ENCODE peak calls at places on chromosomes 2 and 18, in six cellular contexts. V, B, J, K, F and S are unnamed samples.

GRCh38 chr2:98473995-98474780 is 29.5 kb downstream of the INPP4A start:
- DNase-seq in K (no peak), B (no peak), J (peak; percentile 24), V (no peak), F (no peak), S (no peak)

GRCh38 chr2:31227711-31228125 is 6.2 kb upstream of the EHD3 start:
- DNase-seq in F (no peak), K (no peak), B (no peak), J (no peak), V (no peak), S (no peak)

GRCh38 chr2:28621172-28622100 is 125.6 kb downstream of the PLB1 start:
- DNase-seq in J (peak; percentile 81), V (peak; percentile 75), F (peak; percentile 75), B (peak; percentile 90), K (no peak), S (peak; percentile 93)

GRCh38 chr18:54163458-54163857 is 61.0 kb downstream of the MBD2 start:
- DNase-seq in J (no peak), V (no peak), K (no peak), B (no peak), F (no peak), S (no peak)

GRCh38 chr2:64876137-64876647 is 113.0 kb upstream of the SLC1A4 start:
- DNase-seq in J (no peak), K (no peak), F (no peak), B (no peak), V (peak; percentile 72), S (peak; percentile 51)

GRCh38 chr2:169916623-169917022 is 89.4 kb downstream of the UBR3 start:
- DNase-seq in B (no peak), V (no peak), J (no peak), F (no peak), K (no peak), S (no peak)

GRCh38 chr2:161030260-161031063 is 129.8 kb upstream of the TANK start:
- DNase-seq in V (peak; percentile 43), F (peak; percentile 84), J (no peak), K (no peak), B (peak; percentile 27), S (peak; percentile 23)

GRCh38 chr2:167992258-167992657 is 255.1 kb downstream of the STK39 start:
- DNase-seq in B (no peak), J (no peak), F (no peak), K (no peak), V (no peak), S (no peak)

GRCh38 chr18:51323941-51324340 is 126.5 kb upstream of the MEX3C start:
- DNase-seq in B (no peak), K (no peak), J (no peak), F (no peak), V (no peak), S (no peak)

GRCh38 chr18:6718255-6718654 is 11.3 kb upstream of the ARHGAP28 start:
- DNase-seq in F (no peak), J (no peak), K (no peak), B (no peak), V (no peak), S (no peak)

GRCh38 chr18:46916551-46917107 is 678 bp downstream of the PIAS2 start:
- DNase-seq in F (no peak), B (peak; percentile 8), V (no peak), K (no peak), J (no peak), S (no peak)

GRCh38 chr2:173371023-173371422 is 16.4 kb downstream of the CDCA7 start:
- DNase-seq in F (no peak), K (no peak), V (no peak), B (no peak), J (no peak), S (no peak)

GRCh38 chr2:12774381-12774780 is 57.6 kb downstream of the TRIB2 start:
- DNase-seq in B (no peak), V (no peak), J (no peak), F (no peak), K (no peak), S (no peak)

GRCh38 chr2:24932715-24933114 is 12.7 kb upstream of the ADCY3 start:
- DNase-seq in K (no peak), V (no peak), B (no peak), F (no peak), J (no peak), S (no peak)

GRCh38 chr2:166158546-166158945 is 30.7 kb upstream of the SCN1A start:
- DNase-seq in K (no peak), B (no peak), F (no peak), J (no peak), V (no peak), S (no peak)

GRCh38 chr2:2762166-2762897 is 431.3 kb upstream of the MYT1L start:
- DNase-seq in V (no peak), K (no peak), J (no peak), B (no peak), F (no peak), S (no peak)

DNA sequence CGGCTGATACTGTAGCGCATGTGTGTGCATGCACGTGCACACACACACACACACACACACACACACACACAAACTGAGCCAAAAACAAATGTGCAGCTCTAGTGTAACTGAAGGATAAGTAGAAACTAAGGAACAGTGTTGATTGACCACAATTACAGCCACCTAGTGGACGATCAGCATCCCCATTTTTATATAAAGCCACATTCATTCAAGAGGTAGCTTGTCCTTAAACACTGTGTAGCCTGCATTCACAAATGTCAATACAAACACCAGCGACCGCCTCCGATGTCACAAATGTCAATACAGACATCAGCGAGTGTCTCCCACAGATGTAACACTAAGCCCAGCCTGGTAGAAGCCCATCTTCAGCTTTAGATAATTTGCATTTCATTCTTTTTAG is 167.4 kb downstream of the PTGR3 start:
- DNase-seq in B (no peak), V (no peak), J (no peak), K (no peak), F (no peak), S (no peak)
- TF ChIP-seq CTCF in B (no peak), V (peak; percentile 69), J (no peak), K (peak; percentile 55), F (peak; percentile 18), S (no peak)

GRCh38 chr2:215396595-215397313 is 39.1 kb downstream of the FN1 start:
- DNase-seq in J (no peak), V (no peak), B (no peak), F (no peak), K (no peak), S (no peak)

GRCh38 chr2:215395687-215396460 is 40.0 kb downstream of the FN1 start:
- DNase-seq in J (no peak), K (no peak), B (no peak), V (no peak), F (no peak), S (no peak)

GRCh38 chr2:215399067-215399716 is 36.7 kb downstream of the FN1 start:
- DNase-seq in J (no peak), B (no peak), K (no peak), F (no peak), V (no peak), S (no peak)

GRCh38 chr2:215394102-215394805 is 41.6 kb downstream of the FN1 start:
- DNase-seq in K (no peak), J (no peak), V (no peak), F (no peak), B (no peak), S (no peak)

DNA sequence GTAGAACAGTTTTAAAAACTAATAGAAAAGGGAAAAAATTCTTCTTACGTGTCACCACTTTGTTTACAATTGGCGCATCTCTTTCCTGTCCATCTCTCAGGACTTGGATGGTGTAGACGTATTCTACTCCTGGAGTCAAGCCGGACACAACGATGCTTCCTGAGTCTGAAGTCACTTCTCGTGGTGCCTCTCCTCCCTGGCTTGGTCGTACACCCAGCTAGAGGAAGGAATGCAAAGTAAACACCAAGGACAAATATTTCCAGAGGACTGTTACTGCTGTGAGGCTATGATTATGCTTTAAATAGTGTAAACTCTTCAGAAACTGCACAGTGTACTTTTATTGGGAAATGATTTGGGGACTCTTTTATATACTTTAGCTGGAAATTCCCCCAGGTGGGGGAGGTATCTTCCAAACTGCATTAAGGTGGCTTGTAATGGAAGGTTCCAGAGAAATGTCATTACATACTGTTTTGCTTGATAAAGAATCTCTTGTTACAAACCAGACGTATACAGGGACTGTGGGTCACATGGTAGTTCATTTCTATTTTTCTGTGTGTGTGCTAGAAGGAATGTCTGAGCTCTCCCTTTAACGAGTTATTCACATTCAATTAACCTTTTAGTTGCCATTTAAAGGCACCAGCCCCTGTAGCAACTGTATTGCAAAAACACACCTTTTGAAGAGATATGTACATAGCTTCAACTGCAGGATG is 38.1 kb downstream of the FN1 start:
- DNase-seq in J (no peak), V (no peak), B (no peak), F (no peak), K (no peak), S (no peak)
- H3K4me3 ChIP-seq in J (no peak overlapping the region), V (no peak overlapping the region), B (no peak overlapping the region), F (no peak overlapping the region), K (no peak overlapping the region), S (no peak overlapping the region)

DNA sequence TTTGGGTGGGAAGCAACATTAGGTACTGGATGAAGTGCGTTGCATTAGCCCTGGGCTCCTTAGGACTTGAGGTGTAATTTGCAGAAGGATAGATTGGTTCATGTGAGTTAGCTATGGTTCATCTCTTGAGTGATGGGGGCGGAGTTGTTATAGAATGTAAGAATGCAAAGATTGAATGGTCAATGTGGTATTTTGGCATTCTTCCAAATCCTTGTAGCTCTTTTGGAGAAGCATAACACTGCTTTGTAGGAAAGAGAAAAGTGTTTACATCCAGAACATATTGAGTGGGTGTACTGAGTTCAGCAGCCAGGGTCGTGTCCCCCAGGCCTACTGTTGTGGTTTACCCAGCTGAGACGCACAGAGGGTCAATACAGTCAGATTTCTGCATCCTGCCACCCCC is 173.5 kb downstream of the FMNL2 start:
- DNase-seq in J (no peak), F (no peak), B (no peak), V (peak; percentile 23), K (no peak), S (no peak)
- H3K4me1 ChIP-seq in J (no peaks in the 10 kb centered on the region), F (peaks cover 47% of the 10 kb centered on the region), B (peaks cover 21% of the 10 kb centered on the region), V (peaks cover 55% of the 10 kb centered on the region), K (peaks cover 19% of the 10 kb centered on the region), S (peaks cover 26% of the 10 kb centered on the region)

DNA sequence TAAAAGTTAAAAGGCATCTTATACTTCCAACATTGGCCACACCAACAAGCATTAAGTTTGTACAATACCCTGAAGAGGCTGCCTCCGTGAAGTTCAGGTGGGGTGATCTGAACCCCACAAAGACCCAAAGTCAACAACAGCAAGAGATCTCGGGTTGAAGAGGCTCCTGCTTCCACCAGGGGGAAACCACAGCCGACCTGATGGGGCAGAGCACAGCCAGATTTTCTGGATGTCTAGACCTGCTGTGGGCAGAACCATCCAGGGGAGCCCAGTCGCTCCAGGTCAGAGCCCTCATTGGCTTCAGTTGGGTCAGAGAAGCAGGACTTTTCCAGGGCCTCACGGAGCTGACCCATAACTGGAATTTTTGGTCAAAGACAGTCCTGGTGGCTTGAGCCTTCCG is 66.5 kb upstream of the ACKR3 start:
- DNase-seq in B (no peak), J (no peak), F (no peak), K (no peak), V (no peak), S (no peak)
- TF ChIP-seq CTCF in B (no peak), J (no peak), F (no peak), K (no peak), V (peak; percentile 30), S (no peak)

GRCh38 chr2:101293544-101293943 is 15.0 kb downstream of the RNF149 start:
- DNase-seq in F (no peak), K (no peak), V (no peak), B (no peak), J (no peak), S (no peak)
- H3K4me3 ChIP-seq in F (no peak overlapping the region), K (no peak overlapping the region), V (no peak overlapping the region), B (no peak overlapping the region), J (no peak overlapping the region), S (no peak overlapping the region)

GRCh38 chr2:182915369-182916326 is 49.2 kb upstream of the FRZB start:
- DNase-seq in F (peak; percentile 94), B (no peak), V (peak; percentile 39), J (no peak), K (no peak), S (no peak)
- H3K4me1 ChIP-seq in F (peaks cover 35% of the 10 kb centered on the region), B (no peaks in the 10 kb centered on the region), V (peaks cover 20% of the 10 kb centered on the region), J (no peaks in the 10 kb centered on the region), K (peaks cover 10% of the 10 kb centered on the region), S (peaks cover 17% of the 10 kb centered on the region)